ENCODE peak calls at places on chromosomes 11 and 22, in nine cellular contexts. D, A, G, W, F, M, J, U and T are unnamed samples.

GRCh38 chr22:25656724-25657123 is 85.3 kb upstream of the MYO18B start:
- DNase-seq in G (no peak), W (no peak), A (no peak), U (peak; percentile 77), M (no peak), J (no peak), F (no peak), D (no peak), T (no peak)

GRCh38 chr11:105189586-105189985 is 50.0 kb upstream of the CARD18 start:
- DNase-seq in D (no peak), U (no peak), M (no peak), F (no peak), J (no peak), A (no peak), W (no peak), G (no peak), T (no peak)

GRCh38 chr11:9803685-9804413 is 140.0 kb downstream of the SWAP70 start:
- DNase-seq in D (no peak), F (no peak), U (no peak), A (no peak), J (no peak), M (no peak), W (no peak), G (no peak), T (no peak)

GRCh38 chr22:30444632-30445437 is 19.3 kb downstream of the MTFP1 start:
- DNase-seq in A (peak; percentile 91), D (no peak), F (peak; percentile 64), J (peak; percentile 84), W (peak; percentile 48), M (peak; percentile 41), G (peak; percentile 28), U (no peak), T (peak; percentile 67)

GRCh38 chr11:16028406-16028805 is 327.9 kb downstream of the SOX6 start:
- DNase-seq in A (no peak), M (no peak), F (no peak), J (no peak), G (no peak), D (no peak), W (no peak), U (no peak), T (no peak)

GRCh38 chr11:61815790-61816735 is 740 bp downstream of the FADS1 start:
- DNase-seq in W (peak; percentile 52), M (peak; percentile 64), D (peak; percentile 84), U (no peak), A (peak; percentile 85), J (peak; percentile 84), G (peak; percentile 82), F (peak; percentile 67), T (peak; percentile 47)

GRCh38 chr11:133443361-133443760 is 88.9 kb downstream of the OPCML start:
- DNase-seq in D (no peak), W (no peak), A (no peak), U (no peak), J (no peak), M (no peak), F (no peak), G (no peak), T (no peak)

GRCh38 chr11:45518096-45518852 is 147.1 kb downstream of the CHST1 start:
- DNase-seq in M (no peak), A (peak; percentile 80), D (no peak), F (no peak), J (peak; percentile 49), U (no peak), G (no peak), W (no peak), T (no peak)

GRCh38 chr11:61754534-61755482 is 2.4 kb downstream of the MYRF start:
- DNase-seq in M (no peak), U (no peak), G (peak; percentile 88), A (no peak), D (no peak), J (peak; percentile 89), F (no peak), W (no peak), T (peak; percentile 71)

GRCh38 chr22:27790396-27791216 is 10.9 kb downstream of the MN1 start:
- DNase-seq in G (no peak), U (no peak), J (no peak), W (no peak), D (no peak), F (no peak), M (no peak), A (no peak), T (no peak)

GRCh38 chr11:80846442-80846841 is 1405.6 kb upstream of the TENM4 start:
- DNase-seq in A (no peak), G (no peak), F (no peak), M (no peak), J (no peak), D (no peak), W (no peak), U (no peak), T (no peak)

GRCh38 chr11:85922367-85922766 is 67.2 kb downstream of the CCDC83 start:
- DNase-seq in F (no peak), M (no peak), W (no peak), J (no peak), D (no peak), U (peak; percentile 39), G (no peak), A (no peak), T (no peak)

GRCh38 chr11:8381871-8382396 is 118.3 kb upstream of the LMO1 start:
- DNase-seq in U (no peak), J (no peak), F (no peak), D (no peak), W (no peak), M (no peak), A (no peak), G (no peak), T (no peak)

GRCh38 chr22:27778299-27779090 is 23.1 kb downstream of the MN1 start:
- DNase-seq in A (no peak), D (no peak), W (no peak), F (no peak), M (no peak), G (peak; percentile 51), J (no peak), U (no peak), T (no peak)

GRCh38 chr11:19241260-19242183 is 777 bp upstream of the E2F8 start:
- DNase-seq in F (peak; percentile 67), U (no peak), M (no peak), G (no peak), D (peak; percentile 75), W (peak; percentile 49), A (peak; percentile 83), J (peak; percentile 73), T (no peak)
- TF ChIP-seq EP300 in F (no peak), U (no peak), M (no peak), G (no peak), D (no peak), W (no peak), A (no peak), J (no peak), T (no peak)

GRCh38 chr22:36855478-36855877 is 5.3 kb upstream of the NCF4 start:
- DNase-seq in A (no peak), J (no peak), U (no peak), D (no peak), M (no peak), F (no peak), G (no peak), W (no peak), T (no peak)

GRCh38 chr22:36856792-36857135 is 4.0 kb upstream of the NCF4 start:
- DNase-seq in W (no peak), A (no peak), J (no peak), F (no peak), D (no peak), M (no peak), G (no peak), U (no peak), T (no peak)

GRCh38 chr22:36858156-36858555 is 2.6 kb upstream of the NCF4 start:
- DNase-seq in J (no peak), F (no peak), M (no peak), G (no peak), D (no peak), A (no peak), U (no peak), W (no peak), T (no peak)

GRCh38 chr22:36853407-36854099 is 7.3 kb upstream of the NCF4 start:
- DNase-seq in M (peak; percentile 25), F (peak; percentile 22), D (peak; percentile 81), U (no peak), A (peak; percentile 96), W (peak; percentile 76), J (peak; percentile 65), G (no peak), T (peak; percentile 62)

DNA sequence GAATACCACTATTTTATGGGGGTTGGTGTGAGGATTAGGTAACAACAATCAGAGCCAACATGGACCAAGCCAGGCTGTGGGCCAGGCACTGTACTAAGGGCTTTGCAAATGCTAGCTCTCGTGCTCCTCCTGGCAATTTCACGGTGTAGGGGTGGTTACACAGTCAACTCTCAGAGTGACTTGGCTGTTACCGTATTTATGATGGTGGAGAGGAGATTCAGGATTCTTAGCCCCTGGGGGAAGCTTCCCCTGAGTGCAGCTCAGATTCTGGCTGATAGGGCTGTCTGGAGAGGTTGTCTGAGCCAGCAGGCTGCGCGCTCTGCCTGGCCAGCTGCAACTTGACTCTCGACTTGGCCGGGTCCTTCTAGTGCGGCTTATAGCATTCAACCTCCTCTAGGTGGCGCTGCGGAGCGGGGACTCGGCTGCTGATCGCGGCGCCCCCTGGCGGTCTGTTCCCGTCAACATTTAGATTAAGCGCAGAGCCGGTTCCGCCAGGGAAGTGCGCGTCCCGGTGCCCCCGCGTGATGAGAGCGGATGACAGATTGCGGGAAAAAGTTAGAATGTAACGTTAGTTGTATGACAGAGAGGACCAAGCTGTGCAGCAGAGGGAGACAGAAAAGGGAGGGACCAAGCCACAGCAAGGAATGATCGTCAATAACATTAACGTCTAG is 4.5 kb upstream of the NCF4 start:
- DNase-seq in F (peak; percentile 57), M (peak; percentile 66), G (peak; percentile 87), U (no peak), D (peak; percentile 91), A (peak; percentile 99), J (peak; percentile 88), W (peak; percentile 95), T (peak; percentile 94)
- TF ChIP-seq CTCF in F (peak; percentile 99), M (peak; percentile 98), G (peak; percentile 35), U (peak; percentile 100), D (peak; percentile 100), A (peak; percentile 97), J (peak; percentile 99), W (peak; percentile 100), T (peak; percentile 99)

GRCh38 chr22:49937758-49938564 is 19.5 kb downstream of the CRELD2 start:
- DNase-seq in G (no peak), M (peak; percentile 76), F (no peak), J (no peak), W (no peak), A (no peak), U (no peak), D (no peak), T (peak; percentile 29)
- H3K27ac ChIP-seq in G (peak overlapping the region; percentile 8), M (peak overlapping the region; percentile 80), F (no peak overlapping the region), J (no peak overlapping the region), W (peak overlapping the region; percentile 86), A (no peak overlapping the region), U (no peak overlapping the region), D (peak overlapping the region; percentile 98), T (peak overlapping the region; percentile 93)

DNA sequence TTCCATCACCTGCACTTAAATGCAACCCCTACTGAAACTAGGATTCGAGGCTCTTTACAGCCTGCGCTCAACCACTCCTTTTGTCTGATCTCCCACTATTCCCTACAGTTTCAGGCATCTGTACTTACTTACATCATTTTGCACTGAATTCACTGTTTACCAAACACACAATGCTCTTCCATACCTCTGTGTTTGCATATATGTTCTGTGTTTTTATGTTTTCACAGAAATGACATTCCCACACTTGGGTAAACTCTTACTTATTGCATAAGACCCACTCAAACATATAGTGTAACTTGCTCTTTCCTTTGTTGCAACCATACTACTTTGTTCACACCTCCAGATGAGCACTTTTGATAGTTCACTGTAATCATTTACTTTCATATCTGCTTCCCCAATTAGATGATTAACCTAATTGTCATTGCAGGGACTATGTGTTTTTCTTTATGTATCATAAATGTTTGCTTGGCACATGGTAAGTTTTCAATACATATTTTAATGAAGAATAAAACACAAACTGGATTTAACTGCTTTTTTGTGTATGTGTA is 54.6 kb downstream of the ZBTB44 start:
- DNase-seq in D (no peak), M (peak; percentile 12), G (no peak), F (no peak), J (no peak), W (no peak), A (no peak), U (no peak), T (no peak)
- TF ChIP-seq EP300 in D (no peak), M (no peak), G (no peak), F (no peak), J (no peak), W (no peak), A (no peak), U (no peak), T (no peak)